ENCODE peak calls at places on chromosomes 11 and 22, in nine cellular contexts. U is GM23248, W is IMR-90, N is neuronal stem cell, S is hepatocyte, M is PC-3, J is MM.1S, T is Karpas-422, O is neural progenitor cell. E is an unnamed sample.
A peak's percentile ranks its signal among the peaks of the same experiment; 100 is the strongest.

GRCh38 chr11:132848336-132848735 is 684.0 kb downstream of the OPCML start:
- DNase-seq in W (peak; percentile 7), M (no peak), S (no peak), T (no peak), U (peak; percentile 73), O (no peak), N (no peak), J (no peak), E (peak; percentile 89)

GRCh38 chr11:43376594-43376993 is 17.9 kb downstream of the TTC17 start:
- DNase-seq in O (no peak), T (no peak), U (peak; percentile 94), W (peak; percentile 90), M (peak; percentile 86), J (no peak), N (no peak), S (peak; percentile 32), E (peak; percentile 56)

GRCh38 chr22:23831781-23832180 is 7.0 kb downstream of the DERL3 start:
- DNase-seq in T (no peak), M (no peak), U (no peak), S (no peak), O (no peak), N (no peak), J (no peak), W (no peak), E (no peak)

GRCh38 chr22:45318168-45318557 is 8.4 kb downstream of the FAM118A start:
- DNase-seq in U (peak; percentile 94), W (peak; percentile 97), S (peak; percentile 84), J (peak; percentile 34), M (no peak), O (peak; percentile 75), T (peak; percentile 77), N (no peak), E (peak; percentile 93)

GRCh38 chr11:112881461-112881860 is 79.8 kb upstream of the NCAM1 start:
- DNase-seq in M (no peak), S (peak; percentile 64), U (peak; percentile 42), J (no peak), W (no peak), O (peak; percentile 79), N (peak; percentile 78), T (no peak), E (peak; percentile 74)

GRCh38 chr11:108222686-108223448 is at the start of gene ATM:
- DNase-seq in N (peak; percentile 99), S (peak; percentile 100), J (peak; percentile 99), M (peak; percentile 100), T (peak; percentile 100), U (peak; percentile 100), W (peak; percentile 99), O (peak; percentile 99), E (peak; percentile 98)

GRCh38 chr11:132943325-132943736 is 589.0 kb downstream of the OPCML start:
- DNase-seq in O (no peak), S (no peak), T (no peak), U (peak; percentile 34), N (peak; percentile 6), M (no peak), W (no peak), J (no peak), E (peak; percentile 17)

GRCh38 chr11:130813638-130814037 is 102.6 kb downstream of the SNX19 start:
- DNase-seq in M (no peak), S (no peak), J (no peak), U (no peak), O (no peak), W (no peak), T (no peak), N (no peak), E (no peak)

GRCh38 chr11:122128146-122128545 is 12.1 kb upstream of the BLID start:
- DNase-seq in S (no peak), N (no peak), U (no peak), W (no peak), T (no peak), M (no peak), J (no peak), O (no peak), E (no peak)

GRCh38 chr11:121936781-121937447 is 179.1 kb downstream of the BLID start:
- DNase-seq in J (no peak), N (no peak), U (peak; percentile 91), M (peak; percentile 87), S (no peak), T (no peak), W (peak; percentile 89), O (no peak), E (peak; percentile 84)

GRCh38 chr11:134330611-134331564 is 900 bp upstream of the GLB1L2 start:
- DNase-seq in U (no peak), M (no peak), T (no peak), O (peak; percentile 59), S (no peak), N (no peak), J (no peak), W (no peak), E (no peak)

GRCh38 chr22:20509344-20510047 is 2.1 kb downstream of the MED15 start:
- DNase-seq in T (peak; percentile 83), M (peak; percentile 80), J (peak; percentile 65), S (peak; percentile 94), W (peak; percentile 94), U (peak; percentile 96), O (peak; percentile 49), N (no peak), E (peak; percentile 95)

GRCh38 chr11:67167086-67167485 is 48.0 kb downstream of the KDM2A start:
- DNase-seq in S (no peak), T (no peak), J (no peak), N (no peak), U (peak; percentile 49), W (no peak), O (no peak), M (no peak), E (no peak)

GRCh38 chr11:67163006-67163405 is 43.9 kb downstream of the KDM2A start:
- DNase-seq in M (no peak), S (no peak), O (no peak), N (no peak), T (no peak), J (no peak), U (no peak), W (no peak), E (no peak)

GRCh38 chr11:67165595-67165994 is 46.5 kb downstream of the KDM2A start:
- DNase-seq in W (no peak), N (no peak), M (no peak), T (no peak), S (no peak), J (no peak), O (no peak), U (no peak), E (no peak)

DNA sequence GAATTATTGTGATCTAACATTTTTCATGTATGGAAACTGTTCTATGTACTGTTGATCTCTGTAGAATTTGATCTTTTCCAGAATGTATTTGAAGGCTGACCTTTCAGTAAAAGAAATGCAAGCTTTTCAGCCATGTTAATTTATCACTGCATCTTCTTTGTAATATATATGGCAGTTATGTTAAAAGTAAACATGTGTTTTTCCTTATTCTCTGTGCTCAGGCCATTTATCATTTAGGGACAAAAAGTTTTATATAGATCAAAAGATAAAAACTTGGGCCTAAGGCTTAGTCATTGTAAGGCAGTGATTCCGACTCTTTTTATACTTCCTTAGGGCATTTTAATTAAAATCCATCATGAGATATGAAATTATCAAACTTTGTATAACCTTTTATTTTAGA is 48.7 kb downstream of the KDM2A start:
- DNase-seq in W (no peak), U (peak; percentile 45), N (no peak), M (peak; percentile 51), J (no peak), T (no peak), O (no peak), S (no peak), E (no peak)
- H3K4me2 ChIP-seq in W (no peak overlapping the region), U (peak overlapping the region; percentile 40), N (no peak overlapping the region), M (peak overlapping the region; percentile 65), J (no peak overlapping the region), T (no peak overlapping the region), O (no peak overlapping the region), S (no peak overlapping the region), E (no peak overlapping the region)

GRCh38 chr11:3052567-3052966 is 4.7 kb downstream of the CARS1 start:
- DNase-seq in T (peak; percentile 35), U (no peak), W (no peak), M (no peak), J (no peak), O (no peak), S (no peak), N (no peak), E (no peak)

GRCh38 chr11:3051435-3052108 is 5.7 kb downstream of the CARS1 start:
- DNase-seq in O (no peak), J (no peak), S (no peak), W (no peak), M (no peak), U (no peak), N (no peak), T (peak; percentile 59), E (no peak)

GRCh38 chr11:3049430-3050243 is 7.6 kb downstream of the CARS1 start:
- DNase-seq in U (peak; percentile 99), S (peak; percentile 82), N (no peak), M (peak; percentile 86), T (peak; percentile 91), W (peak; percentile 98), J (peak; percentile 97), O (no peak), E (peak; percentile 97)

GRCh38 chr11:3052109-3052479 is 5.1 kb downstream of the CARS1 start:
- DNase-seq in U (no peak), M (no peak), N (no peak), J (no peak), O (no peak), W (no peak), T (peak; percentile 67), S (no peak), E (no peak)

GRCh38 chr11:3050386-3051325 is 6.6 kb downstream of the CARS1 start:
- DNase-seq in N (no peak), S (no peak), U (no peak), T (peak; percentile 49), M (no peak), W (no peak), J (no peak), O (no peak), E (no peak)
- H3K4me3 ChIP-seq in N (peak overlapping the region; percentile 33), S (no peak overlapping the region), U (peak overlapping the region; percentile 5), T (peak overlapping the region; percentile 61), M (no peak overlapping the region), W (no peak overlapping the region), J (peak overlapping the region; percentile 35), O (no peak overlapping the region), E (no peak overlapping the region)

DNA sequence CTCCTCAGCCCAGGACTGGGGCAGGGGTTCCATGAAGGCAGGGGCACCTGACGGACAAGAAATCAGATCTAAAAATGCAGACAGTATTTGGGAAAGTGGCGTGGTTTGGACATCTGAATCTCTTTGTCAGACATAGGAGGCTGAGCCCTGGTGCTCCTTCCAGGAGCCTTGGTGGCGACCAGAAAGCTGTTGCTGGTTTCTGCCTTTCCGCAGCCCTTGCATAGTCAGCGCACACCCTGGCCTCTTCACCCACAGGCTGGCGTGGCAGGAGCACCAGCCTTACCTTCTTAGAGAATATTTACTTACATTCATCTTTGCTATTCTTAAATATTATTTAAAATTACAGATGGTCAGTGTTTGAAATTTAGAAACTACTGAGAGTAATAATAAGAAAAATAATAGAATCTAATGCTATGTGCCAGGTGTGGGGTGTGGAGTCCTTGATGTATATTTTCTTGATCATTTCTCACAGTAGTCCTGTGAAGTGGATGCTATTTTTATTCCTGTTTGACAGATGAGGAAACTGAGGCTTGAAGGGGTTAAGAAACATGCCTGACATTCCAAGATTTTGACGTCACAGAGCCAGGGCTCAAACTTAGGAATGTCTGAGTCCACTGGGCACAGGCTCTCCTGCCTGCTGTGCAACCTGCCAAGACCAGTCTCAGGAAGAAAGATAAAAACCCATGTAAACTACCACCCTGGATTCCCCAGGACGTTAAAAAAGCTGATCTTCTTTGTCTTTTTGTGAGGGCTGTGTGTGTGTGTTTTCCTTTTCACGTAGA is 51.6 kb downstream of the TBC1D22A start:
- DNase-seq in M (no peak), T (no peak), S (no peak), W (peak; percentile 61), U (peak; percentile 58), N (no peak), J (no peak), O (no peak), E (peak; percentile 13)
- H3K36me3 ChIP-seq in M (no peaks in the 10 kb centered on the region), T (peaks cover 21% of the 10 kb centered on the region), S (no peaks in the 10 kb centered on the region), W (peaks cover 4% of the 10 kb centered on the region), U (no peaks in the 10 kb centered on the region), N (peaks cover 2% of the 10 kb centered on the region), J (no peaks in the 10 kb centered on the region), O (no peaks in the 10 kb centered on the region), E (no peaks in the 10 kb centered on the region)

GRCh38 chr11:82546556-82547162 is 187.0 kb downstream of the FAM181B start:
- DNase-seq in O (peak; percentile 18), W (no peak), M (no peak), U (no peak), N (no peak), T (no peak), J (no peak), S (peak; percentile 8), E (no peak)
- H3K4me2 ChIP-seq in O (peak overlapping the region; percentile 10), W (no peak overlapping the region), M (no peak overlapping the region), U (no peak overlapping the region), N (no peak overlapping the region), T (no peak overlapping the region), J (no peak overlapping the region), S (no peak overlapping the region), E (no peak overlapping the region)

E was measured in fibroblast of lung.